ENCODE peak calls at places on chromosomes 6 and 20, in four cellular contexts. U is effector memory CD4-positive, alpha-beta T cell; M is T47D; E is thoracic aorta. O is an unnamed sample.

GRCh38 chr6:109446072-109446471 is 5.5 kb downstream of the SMPD2 start:
- DNase-seq in U (no peak), M (no peak), E (no peak), O (no peak)

GRCh38 chr6:155040154-155040553 is 45.0 kb downstream of the TIAM2 start:
- DNase-seq in U (no peak), M (no peak), E (no peak), O (no peak)

GRCh38 chr6:40390144-40390800 is 196.9 kb downstream of the LRFN2 start:
- DNase-seq in U (no peak), M (no peak), E (no peak), O (no peak)

GRCh38 chr6:52909131-52909530 is 367 bp downstream of the GSTA3 start:
- DNase-seq in U (no peak), M (no peak), E (no peak), O (no peak)

GRCh38 chr6:134534708-134535149 is 216.8 kb upstream of the SGK1 start:
- DNase-seq in U (no peak), M (no peak), E (no peak), O (no peak)

GRCh38 chr6:114115659-114116058 is 144.7 kb upstream of the HDAC2 start:
- DNase-seq in U (no peak), M (no peak), E (no peak), O (no peak)

GRCh38 chr6:90456001-90456400 is 130.9 kb downstream of the MAP3K7 start:
- DNase-seq in U (no peak), M (no peak), E (no peak), O (no peak)

GRCh38 chr20:32012159-32012682 is 2.0 kb downstream of the CCM2L start:
- DNase-seq in U (no peak), M (no peak), E (no peak), O (no peak)

GRCh38 chr6:56953597-56954388 is 1.1 kb upstream of the BEND6 start:
- DNase-seq in U (no peak), M (no peak), E (no peak), O (peak; percentile 33)

GRCh38 chr6:137471497-137471896 is 22.7 kb downstream of the OLIG3 start:
- DNase-seq in U (no peak), M (no peak), E (no peak), O (no peak)

GRCh38 chr20:34834459-34834893 is 9.0 kb upstream of the NCOA6 start:
- DNase-seq in U (no peak), M (peak; percentile 55), E (no peak), O (no peak)

GRCh38 chr6:38476141-38476540 is 163.6 kb downstream of the BTBD9 start:
- DNase-seq in U (no peak), M (no peak), E (no peak), O (no peak)

GRCh38 chr20:856361-856775 is 22.9 kb downstream of the FAM110A start:
- DNase-seq in U (no peak), M (no peak), E (no peak), O (peak; percentile 64)

GRCh38 chr6:149446791-149447376 is 37.9 kb downstream of the ZC3H12D start:
- DNase-seq in U (no peak), M (no peak), E (no peak), O (no peak)

GRCh38 chr6:142569676-142570075 is 267.9 kb downstream of the ADGRG6 start:
- DNase-seq in U (no peak), M (no peak), E (no peak), O (no peak)

GRCh38 chr20:63658749-63659187 is 656 bp downstream of the RTEL1 start:
- DNase-seq in U (no peak), M (no peak), E (no peak), O (no peak)

GRCh38 chr20:48733296-48733790 is 94.5 kb downstream of the PREX1 start:
- DNase-seq in U (no peak), M (peak; percentile 60), E (no peak), O (no peak)

GRCh38 chr20:34771680-34772081 is 53.8 kb downstream of the NCOA6 start:
- DNase-seq in U (no peak), M (no peak), E (no peak), O (no peak)

O was measured in activated naive CD8-positive, alpha-beta T cell treated with anti-CD3 and anti-CD28 coated beads, Interleukin-2, amount 10 ng/mL, durations not matched to agents 7 days and 5 days.